ENCODE peak calls at places on chromosomes 11 and 22, in nine cellular contexts. V is astrocyte of the spinal cord; G is NCI-H774; H is HepG2; J is NCI-H1092; X is GM12891; T is AG10803; K is stimulated activated CD4-positive, alpha-beta T cell treated with anti-CD3 and anti-CD28 coated beads, Interleukin-1b, Interleukin-23, amount 100 ng/mL, for 48 hours; F is NCI-H345. A is an unnamed sample.

GRCh38 chr11:114262681-114263509 is 33.3 kb upstream of the NNMT start:
- DNase-seq in K (no peak), H (peak), T (peak), J (peak), V (peak), X (no peak), F (peak), G (peak), A (peak)

GRCh38 chr11:76656571-76657081 is 13.9 kb downstream of the LRRC32 start:
- DNase-seq in X (no peak), V (no peak), H (no peak), K (no peak), T (no peak), F (no peak), G (no peak), J (no peak), A (no peak)

GRCh38 chr11:71184421-71185210 is 67.8 kb downstream of the SHANK2 start:
- DNase-seq in T (no peak), J (no peak), V (no peak), G (no peak), K (no peak), X (no peak), F (no peak), H (no peak), A (no peak)

GRCh38 chr22:49657275-49657973 is 170.2 kb downstream of the BRD1 start:
- DNase-seq in F (no peak), V (no peak), G (peak), X (peak), J (no peak), T (no peak), H (no peak), K (peak), A (no peak)

GRCh38 chr11:73931039-73931645 is 19.7 kb upstream of the DNAJB13 start:
- DNase-seq in V (peak), X (no peak), F (peak), H (peak), G (no peak), T (peak), J (peak), K (no peak), A (peak)

GRCh38 chr11:73028621-73029020 is 113.5 kb downstream of the FCHSD2 start:
- DNase-seq in K (no peak), J (no peak), H (no peak), X (no peak), G (no peak), F (no peak), T (no peak), V (no peak), A (no peak)

GRCh38 chr11:134658481-134659080 is 246.5 kb upstream of the B3GAT1 start:
- DNase-seq in F (no peak), H (no peak), X (no peak), T (no peak), J (no peak), G (no peak), K (no peak), V (no peak), A (no peak)

GRCh38 chr11:101279728-101280127 is 150.1 kb upstream of the PGR start:
- DNase-seq in G (no peak), V (no peak), F (no peak), X (no peak), J (no peak), H (no peak), K (no peak), T (no peak), A (no peak)

GRCh38 chr11:15613231-15613630 is 498.5 kb downstream of the INSC start:
- DNase-seq in T (no peak), V (no peak), X (no peak), G (no peak), F (no peak), J (no peak), H (no peak), K (no peak), A (no peak)

GRCh38 chr11:70139785-70140410 is 61.8 kb downstream of the ANO1 start:
- DNase-seq in H (no peak), X (no peak), V (no peak), G (no peak), T (no peak), K (no peak), J (no peak), F (no peak), A (no peak)

GRCh38 chr11:114346709-114347141 is 50.5 kb downstream of the NNMT start:
- DNase-seq in F (no peak), J (no peak), T (no peak), G (no peak), K (no peak), V (no peak), X (no peak), H (no peak), A (no peak)

GRCh38 chr11:130999992-131000770 is 83.9 kb upstream of the SNX19 start:
- DNase-seq in T (peak), F (no peak), V (peak), H (peak), G (no peak), J (no peak), K (no peak), X (no peak), A (peak)